ENCODE peak calls at places on chromosomes 4 and X, in six cellular contexts. I is body of pancreas, G is right atrium auricular region, Q is left ventricle myocardium inferior, C is stomach, F is mucosa of descending colon. T is an unnamed sample. For H3K4me1, the result is how much of the 10 kb centered on the place peaks cover.

GRCh38 chr4:113604955-113605354 is 156.6 kb downstream of the CAMK2D start:
- DNase-seq in G (no peak), Q (no peak), F (no peak), C (no peak), I (no peak), T (no peak)

GRCh38 chr4:108360857-108361820 is 192.4 kb upstream of the LEF1 start:
- DNase-seq in I (no peak), C (no peak), F (no peak), G (no peak), Q (no peak), T (peak)

GRCh38 chrX:105462191-105462590 is 241.7 kb upstream of the TEX13A start:
- DNase-seq in C (no peak), G (no peak), Q (no peak), I (no peak), F (no peak), T (no peak)

GRCh38 chrX:115462406-115462805 is 98.6 kb upstream of the PLS3 start:
- DNase-seq in G (no peak), C (no peak), Q (no peak), F (no peak), I (no peak), T (no peak)

GRCh38 chr4:138062929-138063328 is 179.2 kb downstream of the SLC7A11 start:
- DNase-seq in Q (no peak), F (no peak), I (no peak), G (no peak), C (no peak), T (peak)

GRCh38 chr4:147578057-147578476 is 39.1 kb upstream of the TMEM184C start:
- DNase-seq in F (no peak), I (no peak), C (no peak), G (no peak), Q (no peak), T (peak)

GRCh38 chr4:115505326-115505725 is 391.9 kb upstream of the NDST4 start:
- DNase-seq in F (no peak), Q (no peak), C (no peak), I (no peak), G (no peak), T (no peak)

GRCh38 chrX:109845996-109846395 is 112.9 kb upstream of the ACSL4 start:
- DNase-seq in G (no peak), F (no peak), C (no peak), Q (no peak), I (no peak), T (no peak)

GRCh38 chrX:7420712-7421111 is 272.8 kb upstream of the PUDP start:
- DNase-seq in G (no peak), C (no peak), F (no peak), I (no peak), Q (no peak), T (no peak)

GRCh38 chr4:73715659-73716058 is 24.7 kb upstream of the CXCL8 start:
- DNase-seq in I (no peak), G (no peak), F (no peak), C (no peak), Q (no peak), T (peak)

GRCh38 chr4:112510468-112511293 is 5.3 kb downstream of the NEUROG2 start:
- DNase-seq in I (no peak), F (no peak), Q (no peak), G (no peak), C (no peak), T (no peak)

GRCh38 chr4:146023334-146023967 is 84.8 kb upstream of the ZNF827 start:
- DNase-seq in G (no peak), C (no peak), I (no peak), F (no peak), Q (no peak), T (no peak)

GRCh38 chrX:17706676-17707075 is 30.6 kb upstream of the SCML1 start:
- DNase-seq in I (no peak), Q (no peak), F (no peak), C (no peak), G (no peak), T (peak)

GRCh38 chr4:73815145-73815544 is 21.3 kb upstream of the CXCL6 start:
- DNase-seq in F (no peak), C (no peak), G (no peak), I (no peak), Q (no peak), T (peak)

GRCh38 chrX:123884809-123885408 is 25.1 kb downstream of the XIAP start:
- DNase-seq in I (peak), F (peak), Q (no peak), C (no peak), G (no peak), T (peak)

DNA sequence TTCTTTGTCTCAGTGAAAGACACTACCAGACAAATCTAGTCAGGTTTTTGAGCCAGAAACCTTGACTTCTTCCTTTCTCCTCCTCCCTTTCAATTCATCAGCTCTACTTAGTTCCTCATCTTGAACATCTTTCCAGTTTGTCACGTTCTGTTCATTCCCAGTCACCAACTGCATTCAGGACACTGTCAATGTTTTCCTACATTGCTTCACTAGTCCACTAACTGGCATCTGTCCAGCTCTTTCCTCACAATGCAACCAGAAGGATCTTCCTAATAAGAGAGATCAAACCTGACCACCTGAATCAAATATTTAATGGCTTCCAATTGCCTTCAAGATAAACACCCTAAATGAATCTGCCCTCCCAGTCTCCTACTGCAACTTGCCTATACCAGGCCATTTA is 52.5 kb downstream of the SYNPO2 start:
- DNase-seq in G (peak), F (peak), I (peak), C (no peak), Q (no peak), T (peak)
- H3K4me1 ChIP-seq in G (under half), F (under half), I (under half), C (under half), Q (half or more), T (under half)

DNA sequence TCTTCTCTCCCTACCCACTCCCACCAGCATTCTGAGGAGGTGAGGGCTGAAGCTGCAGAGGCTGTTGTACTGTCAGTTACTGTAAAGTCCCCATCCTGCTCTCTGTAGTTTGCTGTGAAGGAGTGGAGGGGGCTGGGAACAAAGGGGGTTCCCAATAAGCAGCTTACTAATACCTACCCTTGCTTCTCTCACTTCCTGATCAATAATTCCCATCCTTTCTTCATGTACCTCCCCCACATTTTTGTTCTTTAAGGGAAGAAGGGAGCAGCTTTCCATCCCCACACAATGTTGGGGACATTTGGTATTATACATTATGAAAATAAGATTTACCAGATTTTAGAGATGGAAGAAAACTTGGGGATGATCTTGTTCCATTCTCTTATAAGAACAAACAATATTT is 5.3 kb downstream of the TBC1D1 start:
- DNase-seq in C (no peak), Q (no peak), I (no peak), F (no peak), G (no peak), T (no peak)
- H3K4me1 ChIP-seq in C (under half), Q (half or more), I (under half), F (under half), G (under half), T (under half)

DNA sequence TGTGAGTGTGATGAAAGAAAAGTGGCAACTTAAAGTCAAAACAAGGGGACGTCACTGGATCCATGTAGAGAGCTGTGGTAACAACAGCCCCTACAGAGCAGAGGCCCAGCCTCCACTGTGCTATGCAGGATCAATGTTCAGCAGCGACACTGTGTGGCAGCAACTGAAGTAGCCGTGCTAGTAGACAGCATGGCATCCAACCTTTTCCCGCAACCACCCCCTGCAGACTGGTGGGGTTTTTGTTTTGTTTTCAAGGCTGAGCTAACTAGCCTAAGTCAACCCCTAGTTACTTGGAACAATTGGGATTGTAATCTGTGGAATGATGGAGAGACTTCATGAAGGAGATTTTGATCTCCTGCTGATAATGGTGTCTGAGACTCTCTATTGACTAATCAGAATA is 44.4 kb upstream of the PPARGC1A start:
- DNase-seq in C (no peak), I (no peak), G (no peak), F (no peak), Q (no peak), T (no peak)
- H3K4me1 ChIP-seq in C (half or more), I (under half), G (under half), F (under half), Q (under half), T (under half)

GRCh38 chr4:3046149-3046548 is 28.2 kb downstream of the HTT-AS start:
- DNase-seq in C (no peak), Q (no peak), I (no peak), F (no peak), G (no peak), T (no peak)

GRCh38 chr4:3045500-3045850 is 28.9 kb downstream of the HTT-AS start:
- DNase-seq in I (peak), C (peak), G (peak), Q (peak), F (peak), T (no peak)

GRCh38 chr4:3043272-3044020 is 30.9 kb downstream of the HTT-AS start:
- DNase-seq in Q (no peak), F (no peak), C (no peak), G (no peak), I (no peak), T (no peak)

GRCh38 chr4:3046623-3047022 is 27.7 kb downstream of the HTT-AS start:
- DNase-seq in G (no peak), Q (no peak), I (no peak), C (no peak), F (no peak), T (no peak)

GRCh38 chr4:3044812-3045499 is 29.4 kb downstream of the HTT-AS start:
- DNase-seq in G (no peak), I (no peak), C (no peak), Q (no peak), F (peak), T (no peak)
- H3K4me1 ChIP-seq in G (under half), I (under half), C (under half), Q (under half), F (under half), T (under half)

GRCh38 chrX:24190500-24191156 is 41.1 kb downstream of the ZFX start:
- DNase-seq in G (no peak), I (no peak), C (no peak), F (no peak), Q (no peak), T (no peak)

GRCh38 chrX:24201216-24201615 is 51.7 kb downstream of the ZFX start:
- DNase-seq in I (no peak), C (no peak), Q (no peak), F (no peak), G (no peak), T (no peak)

GRCh38 chrX:24200133-24200532 is 50.6 kb downstream of the ZFX start:
- DNase-seq in Q (no peak), F (no peak), G (no peak), C (no peak), I (no peak), T (no peak)

GRCh38 chrX:24198101-24198500 is 48.6 kb downstream of the ZFX start:
- DNase-seq in C (no peak), F (no peak), Q (no peak), I (no peak), G (no peak), T (no peak)

DNA sequence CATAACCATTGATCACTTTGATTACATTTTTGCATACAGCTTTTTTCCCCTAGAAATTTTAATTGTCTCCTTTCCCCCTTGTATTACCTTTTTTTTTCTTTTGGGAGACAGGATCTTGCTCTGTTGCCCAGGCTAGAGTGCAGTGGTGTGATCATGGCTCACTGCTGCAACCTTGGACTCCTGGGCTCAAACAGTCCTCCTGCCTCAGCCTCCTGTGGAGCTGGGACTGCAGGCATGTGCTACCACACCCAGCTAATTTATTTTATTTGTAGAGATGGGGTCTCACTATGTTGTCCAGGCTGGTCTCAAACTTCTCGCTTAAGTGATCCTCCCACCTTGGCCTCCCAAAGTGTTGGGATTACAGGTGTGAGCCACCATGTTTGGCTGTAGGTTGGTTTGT is 47.0 kb downstream of the ZFX start:
- DNase-seq in C (no peak), G (no peak), F (no peak), I (no peak), Q (no peak), T (no peak)
- H3K4me1 ChIP-seq in C (under half), G (under half), F (under half), I (under half), Q (under half), T (under half)

GRCh38 chr4:128159967-128160366 is 98.9 kb downstream of the LARP1B start:
- DNase-seq in I (no peak), F (no peak), Q (no peak), C (no peak), G (no peak), T (peak)
- H3K4me1 ChIP-seq in I (under half), F (under half), Q (under half), C (under half), G (under half), T (under half)

DNA sequence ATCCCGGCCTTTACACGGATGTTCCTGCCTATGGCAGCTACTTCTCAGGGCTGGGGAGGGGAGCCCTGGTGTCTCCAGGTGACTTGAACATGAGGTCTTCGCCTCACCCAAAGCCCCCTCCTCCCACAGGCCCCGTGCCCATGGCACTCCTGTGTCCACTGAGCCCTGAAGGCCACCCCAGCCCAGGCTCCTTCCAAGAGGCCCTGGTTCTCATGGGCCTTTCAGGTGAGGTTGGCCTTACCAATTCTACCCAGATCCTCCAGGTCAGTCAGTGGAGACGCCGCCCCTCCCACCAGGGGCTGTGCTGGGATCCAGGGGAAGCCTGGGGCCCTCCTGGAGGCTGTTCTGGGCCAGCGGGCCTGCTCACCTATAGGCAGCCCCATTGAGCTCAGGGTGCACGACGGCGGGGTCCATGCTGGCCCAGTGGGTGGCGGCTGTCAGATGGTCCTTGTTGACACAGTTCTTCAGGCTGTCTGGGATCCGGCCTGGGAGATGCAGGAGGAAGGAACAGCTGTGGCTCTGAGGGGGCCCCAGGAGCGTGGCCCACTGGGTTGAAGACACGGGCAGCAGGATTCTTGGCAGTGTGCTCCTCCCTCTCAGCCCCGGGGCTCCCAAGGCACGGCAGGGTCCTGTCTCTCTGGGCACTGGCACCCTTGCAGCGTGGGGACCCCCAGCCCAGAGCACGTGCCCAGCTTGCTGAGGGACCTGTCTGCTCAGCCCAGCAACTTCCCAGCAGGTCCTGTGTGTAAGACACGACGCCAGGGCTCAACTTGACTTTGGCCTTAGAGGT is 36.2 kb downstream of the CTBP1 start:
- DNase-seq in G (no peak), I (no peak), C (no peak), F (no peak), Q (peak), T (no peak)
- H3K4me1 ChIP-seq in G (under half), I (half or more), C (half or more), F (under half), Q (half or more), T (under half)

GRCh38 chr4:2787230-2788100 is 5.4 kb upstream of the SH3BP2 start:
- DNase-seq in I (no peak), F (peak), Q (no peak), G (no peak), C (peak), T (no peak)

GRCh38 chr4:2786794-2787229 is 6.1 kb upstream of the SH3BP2 start:
- DNase-seq in Q (no peak), C (no peak), F (no peak), I (no peak), G (no peak), T (no peak)

GRCh38 chr4:2788101-2788500 is 4.8 kb upstream of the SH3BP2 start:
- DNase-seq in G (no peak), I (no peak), F (no peak), C (no peak), Q (no peak), T (no peak)

GRCh38 chr4:2785613-2786012 is 7.3 kb upstream of the SH3BP2 start:
- DNase-seq in F (peak), I (peak), Q (no peak), C (peak), G (no peak), T (no peak)

GRCh38 chr4:2786152-2786671 is 6.7 kb upstream of the SH3BP2 start:
- DNase-seq in Q (no peak), F (peak), C (peak), I (no peak), G (no peak), T (no peak)
- H3K4me1 ChIP-seq in Q (under half), F (under half), C (under half), I (under half), G (under half), T (under half)

DNA sequence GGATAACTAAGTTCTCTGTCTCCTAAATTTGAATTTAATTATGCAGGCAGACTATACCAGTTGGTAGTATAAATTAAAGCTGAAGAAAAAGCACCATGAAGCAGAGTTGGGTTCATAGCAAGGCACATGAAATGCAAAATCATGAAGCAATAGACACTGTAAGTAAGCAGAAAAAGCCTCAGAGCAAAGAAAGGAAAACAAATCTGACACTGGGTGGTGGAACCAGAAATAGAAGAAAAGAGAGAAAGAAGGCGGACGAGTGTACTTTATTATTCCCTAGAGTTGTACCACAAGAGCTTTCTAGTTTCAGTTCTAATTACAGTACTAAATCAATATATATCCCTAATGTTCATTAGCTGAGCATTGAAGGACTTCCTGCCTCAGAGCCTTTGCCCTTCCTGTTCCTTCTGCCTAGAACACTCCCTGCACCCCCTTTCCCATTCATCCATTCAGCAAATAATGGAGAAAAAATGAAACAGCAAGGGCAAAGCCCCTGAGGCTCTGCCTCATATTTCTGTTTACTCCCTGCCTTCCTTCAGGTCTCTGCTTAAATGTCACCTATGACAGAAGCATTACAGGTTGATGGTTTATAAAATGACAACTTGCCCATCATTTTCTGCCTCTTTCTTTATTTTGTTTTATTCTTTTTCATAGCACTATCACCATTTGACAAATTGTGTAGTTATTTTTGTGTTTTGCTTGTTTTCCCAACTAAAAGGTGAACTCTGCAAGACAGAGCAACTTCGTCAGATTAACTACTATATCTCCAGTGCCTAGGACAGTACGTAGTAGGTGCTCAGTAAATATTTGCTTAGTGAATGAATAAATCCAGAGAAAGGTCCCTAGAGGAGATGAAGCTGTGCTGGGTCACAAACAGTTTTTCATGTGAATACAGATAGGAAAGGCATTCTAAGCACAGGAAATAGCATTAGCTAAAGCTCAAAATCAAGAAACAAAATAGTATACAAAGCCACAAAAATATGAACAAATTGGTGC is 154.0 kb upstream of the RASGEF1B start:
- DNase-seq in G (no peak), I (no peak), C (no peak), Q (no peak), F (no peak), T (no peak)
- H3K4me1 ChIP-seq in G (under half), I (under half), C (under half), Q (under half), F (under half), T (under half)